ENCODE peak calls at places on chromosome 7, in ten cellular contexts. N, Z, X, I, D, T, J, Q, W and P are unnamed samples.

GRCh38 chr7:4709187-4709586 is 27.1 kb downstream of the FOXK1 start:
- DNase-seq in N (no peak), Z (no peak), T (no peak), X (no peak), W (no peak), I (no peak), J (no peak), Q (no peak), D (no peak), P (no peak)

GRCh38 chr7:5591547-5591899 is 167.9 kb upstream of the TNRC18 start:
- DNase-seq in Q (no peak), J (no peak), T (peak; percentile 95), D (peak; percentile 88), X (peak; percentile 99), Z (no peak), I (no peak), W (no peak), N (no peak), P (no peak)

GRCh38 chr7:29798422-29798821 is 7.9 kb upstream of the WIPF3 start:
- DNase-seq in I (no peak), Q (no peak), J (no peak), T (no peak), D (no peak), X (no peak), Z (no peak), N (no peak), W (no peak), P (no peak)

GRCh38 chr7:66356277-66356721 is 151.2 kb downstream of the TPST1 start:
- DNase-seq in Q (no peak), Z (no peak), N (no peak), T (peak; percentile 73), J (no peak), X (peak; percentile 53), W (no peak), I (no peak), D (no peak), P (no peak)

GRCh38 chr7:30841025-30841735 is 70.0 kb downstream of the MINDY4 start:
- DNase-seq in D (no peak), Z (no peak), W (no peak), J (no peak), I (no peak), N (no peak), X (no peak), Q (no peak), T (no peak), P (no peak)

GRCh38 chr7:16951483-16952080 is 69.8 kb upstream of the AGR3 start:
- DNase-seq in J (no peak), I (no peak), W (no peak), Z (no peak), T (no peak), X (no peak), D (no peak), N (no peak), Q (no peak), P (no peak)

GRCh38 chr7:70319057-70319456 is 720.8 kb downstream of the AUTS2 start:
- DNase-seq in T (no peak), W (no peak), D (no peak), X (no peak), J (no peak), Q (no peak), I (no peak), Z (no peak), N (no peak), P (no peak)

GRCh38 chr7:69510114-69510513 is 88.2 kb upstream of the AUTS2 start:
- DNase-seq in N (no peak), D (no peak), Z (no peak), I (no peak), Q (no peak), W (no peak), T (no peak), J (no peak), X (no peak), P (no peak)

GRCh38 chr7:149147730-149148653 is 739 bp downstream of the ZNF398 start:
- DNase-seq in N (no peak), W (peak; percentile 7), J (peak; percentile 55), Q (peak; percentile 60), T (peak; percentile 48), Z (peak; percentile 49), D (peak; percentile 50), I (peak; percentile 46), X (peak; percentile 56), P (peak; percentile 54)

GRCh38 chr7:40374575-40374974 is 239.8 kb downstream of the SUGCT start:
- DNase-seq in I (no peak), W (no peak), J (no peak), Z (no peak), Q (no peak), N (no peak), T (no peak), X (no peak), D (no peak), P (no peak)

GRCh38 chr7:117086788-117087187 is 133.5 kb downstream of the ST7 start:
- DNase-seq in T (no peak), N (no peak), I (no peak), Z (peak; percentile 36), J (no peak), X (no peak), D (no peak), Q (no peak), W (no peak), P (no peak)

GRCh38 chr7:106345421-106346166 is 60.8 kb upstream of the NAMPT start:
- DNase-seq in I (no peak), J (no peak), Z (no peak), X (no peak), T (peak; percentile 40), D (no peak), Q (no peak), W (no peak), N (no peak), P (no peak)

GRCh38 chr7:156474241-156474743 is 166.3 kb upstream of the RNF32 start:
- DNase-seq in I (no peak), W (no peak), D (no peak), Z (no peak), T (peak; percentile 84), Q (no peak), X (peak; percentile 47), J (no peak), N (peak; percentile 19), P (no peak)

GRCh38 chr7:140591178-140591902 is 49.3 kb downstream of the DENND2A start:
- DNase-seq in Z (no peak), I (no peak), D (no peak), J (no peak), T (peak; percentile 14), Q (no peak), X (no peak), N (no peak), W (no peak), P (no peak)

GRCh38 chr7:14197280-14197679 is 207.8 kb upstream of the ETV1 start:
- DNase-seq in Z (no peak), W (no peak), J (no peak), N (no peak), D (no peak), I (no peak), Q (no peak), T (no peak), X (no peak), P (no peak)

GRCh38 chr7:23530355-23530754 is 1.4 kb downstream of the TRA2A start:
- DNase-seq in J (peak; percentile 21), I (peak; percentile 55), N (no peak), T (peak; percentile 82), Z (peak; percentile 24), W (no peak), D (peak; percentile 56), X (no peak), Q (no peak), P (peak; percentile 49)

GRCh38 chr7:140899883-140900282 is 24.8 kb downstream of the BRAF start:
- DNase-seq in W (no peak), D (no peak), N (no peak), Q (no peak), Z (peak; percentile 56), J (no peak), I (no peak), T (no peak), X (no peak), P (no peak)

GRCh38 chr7:33534830-33535229 is 370.5 kb upstream of the BMPER start:
- DNase-seq in J (no peak), I (no peak), Q (no peak), T (no peak), D (no peak), Z (no peak), N (no peak), W (no peak), X (no peak), P (no peak)

GRCh38 chr7:101708223-101708622 is 79.1 kb upstream of the MYL10 start:
- DNase-seq in T (no peak), Z (no peak), W (no peak), J (no peak), I (no peak), N (no peak), D (no peak), X (no peak), Q (no peak), P (no peak)

GRCh38 chr7:2212906-2213305 is 19.8 kb downstream of the MAD1L1 start:
- DNase-seq in I (no peak), X (no peak), Q (no peak), J (no peak), W (no peak), N (no peak), Z (no peak), T (no peak), D (no peak), P (no peak)

GRCh38 chr7:66255533-66256100 is 50.5 kb downstream of the TPST1 start:
- DNase-seq in Q (no peak), W (no peak), Z (no peak), I (no peak), J (no peak), X (no peak), N (no peak), D (no peak), T (no peak), P (no peak)

GRCh38 chr7:79988642-79989041 is 146.0 kb upstream of the GNAI1 start:
- DNase-seq in D (no peak), N (no peak), Z (no peak), J (no peak), X (no peak), T (no peak), I (no peak), Q (no peak), W (no peak), P (no peak)

GRCh38 chr7:80563561-80564327 is 51.9 kb upstream of the GNAT3 start:
- DNase-seq in N (no peak), I (no peak), Q (no peak), J (no peak), X (no peak), D (peak; percentile 3), Z (no peak), W (no peak), T (no peak), P (no peak)

GRCh38 chr7:42650701-42651100 is 261.2 kb downstream of the C7orf25 start:
- DNase-seq in W (no peak), X (no peak), I (no peak), Q (no peak), J (no peak), D (no peak), T (no peak), Z (peak; percentile 88), N (no peak), P (no peak)

GRCh38 chr7:135685306-135686084 is 23.2 kb downstream of the STMP1 start:
- DNase-seq in D (no peak), T (no peak), J (no peak), W (no peak), Q (no peak), X (no peak), Z (no peak), I (no peak), N (no peak), P (no peak)

GRCh38 chr7:157916946-157917670 is 580.3 kb downstream of the DNAJB6 start:
- DNase-seq in I (no peak), D (no peak), N (no peak), J (no peak), Z (no peak), X (no peak), T (no peak), W (no peak), Q (no peak), P (no peak)

GRCh38 chr7:154748387-154748786 is 254.5 kb downstream of the PAXIP1 start:
- DNase-seq in T (no peak), N (no peak), W (no peak), J (no peak), D (no peak), X (no peak), Z (no peak), Q (no peak), I (no peak), P (no peak)

GRCh38 chr7:37947840-37948198 is 27.4 kb downstream of the EPDR1 start:
- DNase-seq in D (no peak), T (no peak), I (no peak), X (no peak), Z (no peak), Q (no peak), N (no peak), J (no peak), W (no peak), P (no peak)